ENCODE peak calls at places on chromosomes 7 and 10, in nine cellular contexts. Z is activated T-cell treated with anti-CD3 and anti-CD28 coated beads for 1 hour, X is hippocampal formation, G is chondrocyte, D is hypothalamus, K is SK-MEL-5, M is hepatocyte, S is tibial artery, V is AG08395. H is an unnamed sample.

GRCh38 chr10:88032566-88032965 is 169.1 kb downstream of the PTEN start:
- DNase-seq in Z (no peak), X (no peak), G (no peak), D (no peak), K (no peak), M (no peak), S (no peak), V (peak; percentile 73), H (no peak)

GRCh38 chr7:44521347-44522095 is 19.6 kb downstream of the NPC1L1 start:
- DNase-seq in Z (no peak), X (no peak), G (no peak), D (no peak), K (no peak), M (no peak), S (no peak), V (no peak), H (no peak)

GRCh38 chr7:143379607-143380263 is 1.4 kb upstream of the ZYX start:
- DNase-seq in Z (no peak), X (no peak), G (no peak), D (no peak), K (no peak), M (no peak), S (no peak), V (no peak), H (no peak)

GRCh38 chr10:95474228-95475002 is 86.8 kb downstream of the SORBS1 start:
- DNase-seq in Z (no peak), X (no peak), G (no peak), D (no peak), K (no peak), M (peak; percentile 70), S (no peak), V (peak; percentile 29), H (no peak)

GRCh38 chr10:88244781-88245350 is 338.3 kb downstream of the RNLS start:
- DNase-seq in Z (no peak), X (no peak), G (no peak), D (no peak), K (peak; percentile 79), M (no peak), S (no peak), V (no peak), H (no peak)

GRCh38 chr7:30247546-30248386 is 36.6 kb upstream of the ZNRF2 start:
- DNase-seq in Z (no peak), X (no peak), G (no peak), D (no peak), K (no peak), M (no peak), S (no peak), V (no peak), H (no peak)

GRCh38 chr7:1895664-1896515 is 225.8 kb downstream of the ELFN1 start:
- DNase-seq in Z (no peak), X (no peak), G (peak; percentile 81), D (peak; percentile 36), K (no peak), M (no peak), S (no peak), V (no peak), H (no peak)

GRCh38 chr10:128871671-128872231 is 595.3 kb upstream of the MGMT start:
- DNase-seq in Z (no peak), X (no peak), G (no peak), D (no peak), K (no peak), M (no peak), S (peak; percentile 34), V (no peak), H (no peak)

GRCh38 chr7:41287559-41288335 is 415.1 kb downstream of the INHBA start:
- DNase-seq in Z (no peak), X (no peak), G (no peak), D (no peak), K (no peak), M (no peak), S (no peak), V (no peak), H (no peak)

GRCh38 chr7:114720725-114721124 is 201.2 kb upstream of the MDFIC start:
- DNase-seq in Z (no peak), X (no peak), G (no peak), D (no peak), K (no peak), M (no peak), S (no peak), V (no peak), H (no peak)

GRCh38 chr10:22615819-22616499 is 98.4 kb downstream of the PIP4K2A start:
- DNase-seq in Z (no peak), X (peak; percentile 91), G (no peak), D (peak; percentile 91), K (peak; percentile 47), M (peak; percentile 40), S (no peak), V (no peak), H (peak; percentile 75)

GRCh38 chr7:34655384-34655783 is 2.6 kb upstream of the NPSR1 start:
- DNase-seq in Z (no peak), X (no peak), G (no peak), D (no peak), K (no peak), M (no peak), S (no peak), V (no peak), H (no peak)

GRCh38 chr10:132571565-132572544 is 34.3 kb downstream of the INPP5A start:
- DNase-seq in Z (peak; percentile 22), X (no peak), G (peak; percentile 73), D (no peak), K (peak; percentile 15), M (peak; percentile 89), S (peak; percentile 84), V (peak; percentile 84), H (peak; percentile 84)

GRCh38 chr10:113458461-113458860 is 94.4 kb upstream of the HABP2 start:
- DNase-seq in Z (no peak), X (no peak), G (no peak), D (no peak), K (no peak), M (no peak), S (no peak), V (no peak), H (no peak)

GRCh38 chr10:132756591-132756990 is 29.4 kb downstream of the NKX6-2 start:
- DNase-seq in Z (no peak), X (no peak), G (no peak), D (no peak), K (no peak), M (no peak), S (no peak), V (no peak), H (no peak)

GRCh38 chr7:73395538-73396503 is 37.8 kb upstream of the FZD9 start:
- DNase-seq in Z (no peak), X (no peak), G (no peak), D (peak; percentile 13), K (no peak), M (no peak), S (no peak), V (no peak), H (no peak)

GRCh38 chr10:104349623-104350142 is 4.0 kb upstream of the CFAP58 start:
- DNase-seq in Z (no peak), X (no peak), G (no peak), D (no peak), K (no peak), M (peak; percentile 78), S (no peak), V (no peak), H (no peak)

GRCh38 chr7:50088463-50089129 is 4.5 kb downstream of the ZPBP start:
- DNase-seq in Z (no peak), X (no peak), G (no peak), D (no peak), K (no peak), M (no peak), S (no peak), V (no peak), H (no peak)

GRCh38 chr7:91310829-91311460 is 46.7 kb downstream of the FZD1 start:
- DNase-seq in Z (no peak), X (no peak), G (no peak), D (no peak), K (no peak), M (no peak), S (peak; percentile 69), V (peak; percentile 62), H (no peak)

GRCh38 chr7:27149817-27150567 is 2.4 kb downstream of the HOXA3 start:
- DNase-seq in Z (no peak), X (no peak), G (no peak), D (no peak), K (peak; percentile 31), M (no peak), S (peak; percentile 66), V (no peak), H (no peak)

GRCh38 chr7:51079494-51079893 is 237.1 kb downstream of the COBL start:
- DNase-seq in Z (no peak), X (no peak), G (no peak), D (no peak), K (peak; percentile 32), M (no peak), S (no peak), V (no peak), H (no peak)

GRCh38 chr10:11444531-11445228 is 166.8 kb downstream of the USP6NL start:
- DNase-seq in Z (no peak), X (no peak), G (no peak), D (no peak), K (no peak), M (no peak), S (no peak), V (no peak), H (no peak)

GRCh38 chr7:22361795-22362194 is 4.8 kb upstream of the RAPGEF5 start:
- DNase-seq in Z (no peak), X (no peak), G (no peak), D (no peak), K (no peak), M (no peak), S (no peak), V (no peak), H (no peak)

GRCh38 chr10:48648172-48648942 is 36.3 kb upstream of the WDFY4 start:
- DNase-seq in Z (no peak), X (no peak), G (no peak), D (no peak), K (no peak), M (no peak), S (no peak), V (no peak), H (no peak)

GRCh38 chr10:100265821-100266485 is 1.5 kb downstream of the CWF19L1 start:
- DNase-seq in Z (no peak), X (no peak), G (no peak), D (no peak), K (no peak), M (no peak), S (no peak), V (no peak), H (no peak)

GRCh38 chr7:149856-150636 is 42.3 kb upstream of the FAM20C start:
- DNase-seq in Z (peak; percentile 9), X (peak; percentile 56), G (no peak), D (peak; percentile 43), K (no peak), M (peak; percentile 42), S (peak; percentile 83), V (no peak), H (no peak)

GRCh38 chr7:127897704-127898454 is 133.4 kb downstream of the LRRC4 start:
- DNase-seq in Z (no peak), X (no peak), G (no peak), D (no peak), K (no peak), M (no peak), S (no peak), V (no peak), H (no peak)

GRCh38 chr7:156650042-156650441 is 9.5 kb downstream of the RNF32 start:
- DNase-seq in Z (no peak), X (no peak), G (no peak), D (no peak), K (peak; percentile 16), M (peak; percentile 65), S (no peak), V (peak; percentile 32), H (peak; percentile 29)

GRCh38 chr7:84207025-84207424 is 12.4 kb upstream of the SEMA3A start:
- DNase-seq in Z (no peak), X (no peak), G (no peak), D (no peak), K (no peak), M (no peak), S (no peak), V (no peak), H (no peak)